ENCODE peak calls at places on chromosomes 3 and 15, in nine cellular contexts. P is adrenal gland; N is caudate nucleus; M is C1 segment of cervical spinal cord; G is A549; Z is choroid plexus epithelial cell; W is activated CD4-positive, alpha-beta T cell treated with anti-CD3 and anti-CD28 coated beads for 24 hours; R is fibroblast of pulmonary artery; E is AG09309. I is an unnamed sample.

GRCh38 chr15:77840962-77841361 is 208.2 kb upstream of the LINGO1 start:
- DNase-seq in P (no peak), N (no peak), Z (peak), R (peak), M (no peak), G (peak), W (no peak), E (peak), I (peak)

GRCh38 chr3:70247955-70248354 is 64.5 kb downstream of the MDFIC2 start:
- DNase-seq in M (no peak), Z (peak), P (no peak), R (peak), N (no peak), G (peak), W (no peak), E (no peak), I (no peak)

GRCh38 chr15:35827949-35828348 is 282.0 kb upstream of the DPH6 start:
- DNase-seq in R (no peak), P (no peak), Z (peak), E (no peak), N (no peak), M (no peak), W (no peak), G (no peak), I (no peak)

GRCh38 chr3:124923833-124924232 is 10.7 kb downstream of the MUC13 start:
- DNase-seq in E (no peak), W (no peak), R (peak), Z (peak), G (peak), P (no peak), M (no peak), N (no peak), I (no peak)

GRCh38 chr3:100789582-100789981 is 80.3 kb downstream of the TFG start:
- DNase-seq in N (no peak), P (no peak), R (no peak), M (no peak), W (no peak), E (no peak), G (no peak), Z (peak), I (no peak)

GRCh38 chr15:85137507-85138175 is 156.0 kb downstream of the PDE8A start:
- DNase-seq in Z (no peak), G (no peak), N (no peak), E (no peak), P (no peak), R (no peak), M (no peak), W (no peak), I (no peak)

GRCh38 chr15:72281713-72282112 is 9.4 kb upstream of the PARP6 start:
- DNase-seq in Z (no peak), R (no peak), W (no peak), E (no peak), G (no peak), N (no peak), M (no peak), P (no peak), I (no peak)

GRCh38 chr3:51982352-51982837 is 940 bp upstream of the ACY1 start:
- DNase-seq in P (peak), M (no peak), W (no peak), E (no peak), Z (no peak), G (peak), N (no peak), R (no peak), I (peak)

GRCh38 chr3:146268535-146269219 is 17.8 kb upstream of the PLSCR4 start:
- DNase-seq in M (no peak), G (no peak), W (no peak), R (no peak), E (no peak), Z (no peak), P (no peak), N (no peak), I (no peak)

GRCh38 chr3:110077093-110077492 is 739.7 kb upstream of the DPPA4 start:
- DNase-seq in N (no peak), E (no peak), W (no peak), G (no peak), Z (no peak), M (no peak), P (no peak), R (no peak), I (no peak)

GRCh38 chr15:39579487-39580116 is 1.3 kb upstream of the THBS1 start:
- DNase-seq in P (peak), R (peak), Z (peak), W (no peak), G (peak), E (peak), M (no peak), N (no peak), I (peak)

GRCh38 chr3:151750181-151750580 is 16.5 kb downstream of the AADACL2 start:
- DNase-seq in E (no peak), G (no peak), M (no peak), P (no peak), W (no peak), R (no peak), Z (no peak), N (no peak), I (no peak)

GRCh38 chr3:129016725-129017530 is 15.8 kb downstream of the EFCC1 start:
- DNase-seq in P (no peak), Z (no peak), E (no peak), N (no peak), M (no peak), W (no peak), G (no peak), R (no peak), I (no peak)

GRCh38 chr15:61879219-61879618 is 181.0 kb downstream of the VPS13C start:
- DNase-seq in G (no peak), N (no peak), R (no peak), M (no peak), E (no peak), W (no peak), P (no peak), Z (peak), I (no peak)

GRCh38 chr3:98778852-98779379 is 15.8 kb downstream of the ST3GAL6 start:
- DNase-seq in W (no peak), Z (peak), G (no peak), E (peak), P (peak), N (no peak), M (no peak), R (peak), I (no peak)

GRCh38 chr3:185089343-185089742 is 63.5 kb downstream of the C3orf70 start:
- DNase-seq in N (no peak), E (no peak), M (no peak), G (no peak), Z (peak), W (no peak), P (no peak), R (peak), I (no peak)

GRCh38 chr3:77159182-77159581 is 119.3 kb downstream of the ROBO2 start:
- DNase-seq in P (no peak), W (no peak), R (no peak), M (no peak), G (peak), Z (peak), E (no peak), N (no peak), I (no peak)

GRCh38 chr3:58329922-58330413 is 2.7 kb upstream of the PXK start:
- DNase-seq in N (no peak), G (no peak), R (no peak), Z (no peak), E (no peak), M (no peak), W (no peak), P (no peak), I (no peak)

GRCh38 chr3:30984855-30985793 is 90.7 kb upstream of the GADL1 start:
- DNase-seq in N (no peak), W (no peak), Z (peak), E (no peak), M (no peak), G (peak), P (no peak), R (peak), I (no peak)

GRCh38 chr15:56491110-56491722 is 26.3 kb upstream of the MNS1 start:
- DNase-seq in Z (peak), R (peak), E (peak), W (peak), M (no peak), P (peak), G (peak), N (peak), I (peak)

GRCh38 chr15:85379403-85380131 is 836 bp upstream of the AKAP13 start:
- DNase-seq in W (peak), Z (peak), G (peak), E (no peak), M (no peak), N (no peak), R (no peak), P (no peak), I (no peak)

GRCh38 chr3:43583481-43583880 is 38.3 kb downstream of the ANO10 start:
- DNase-seq in R (no peak), M (no peak), G (peak), P (no peak), W (no peak), N (no peak), E (no peak), Z (no peak), I (no peak)

GRCh38 chr3:78139166-78139565 is 1099.3 kb downstream of the ROBO2 start:
- DNase-seq in W (no peak), R (peak), P (no peak), N (no peak), E (no peak), M (no peak), G (no peak), Z (peak), I (no peak)

GRCh38 chr3:135134293-135134692 is 339.2 kb downstream of the EPHB1 start:
- DNase-seq in N (no peak), R (no peak), M (no peak), E (no peak), W (no peak), Z (no peak), G (no peak), P (no peak), I (no peak)

GRCh38 chr3:151584603-151585002 is 123.7 kb upstream of the IGSF10 start:
- DNase-seq in M (no peak), W (no peak), Z (peak), N (no peak), R (no peak), G (no peak), P (no peak), E (no peak), I (no peak)

GRCh38 chr15:53401503-53401902 is 358.0 kb downstream of the WDR72 start:
- DNase-seq in R (no peak), P (no peak), M (no peak), Z (no peak), E (no peak), G (no peak), W (no peak), N (no peak), I (no peak)

GRCh38 chr15:48494646-48495045 is 150.9 kb downstream of the FBN1 start:
- DNase-seq in N (no peak), Z (peak), R (no peak), M (no peak), E (no peak), W (no peak), G (no peak), P (no peak), I (no peak)

GRCh38 chr3:11523793-11524160 is 119.9 kb downstream of the VGLL4 start:
- DNase-seq in E (no peak), G (no peak), P (no peak), W (no peak), R (no peak), N (no peak), Z (no peak), M (no peak), I (no peak)

GRCh38 chr3:41267975-41268640 is 68.8 kb downstream of the CTNNB1 start:
- DNase-seq in Z (peak), N (no peak), W (no peak), G (peak), P (no peak), E (peak), M (no peak), R (peak), I (no peak)

I was measured in H9.